ENCODE peak calls at places on chromosomes 5 and 9, in six cellular contexts. Z, O, E, R, C and L are unnamed samples.

GRCh38 chr5:109865636-109866035 is 175.9 kb downstream of the MAN2A1 start:
- DNase-seq in E (no peak), C (peak), Z (no peak), R (no peak), O (no peak), L (peak)

GRCh38 chr9:91813261-91813795 is 136.7 kb downstream of the ROR2 start:
- DNase-seq in C (no peak), R (no peak), E (no peak), O (no peak), Z (no peak), L (no peak)

GRCh38 chr9:106111039-106111740 is 416.8 kb downstream of the TMEM38B start:
- DNase-seq in E (no peak), R (no peak), O (peak), Z (no peak), C (no peak), L (no peak)

GRCh38 chr9:124262596-124263045 is 4.9 kb downstream of the NEK6 start:
- DNase-seq in C (no peak), Z (no peak), O (no peak), R (no peak), E (no peak), L (no peak)

GRCh38 chr5:94288937-94289336 is 329.5 kb downstream of the KIAA0825 start:
- DNase-seq in Z (no peak), R (no peak), O (no peak), C (peak), E (no peak), L (peak)

GRCh38 chr5:56147106-56147505 is 86.0 kb downstream of the ANKRD55 start:
- DNase-seq in C (no peak), Z (no peak), E (no peak), R (no peak), O (no peak), L (no peak)

GRCh38 chr9:112065781-112066606 is 109.1 kb downstream of the SUSD1 start:
- DNase-seq in O (no peak), E (no peak), Z (no peak), R (no peak), C (no peak), L (no peak)

GRCh38 chr9:127877566-127877998 is at the start of gene AK1:
- DNase-seq in O (peak), Z (peak), C (peak), R (no peak), E (no peak), L (no peak)

GRCh38 chr5:58456486-58456885 is 3.4 kb downstream of the PLK2 start:
- DNase-seq in E (no peak), O (no peak), Z (no peak), R (no peak), C (no peak), L (no peak)

GRCh38 chr5:168174376-168174775 is 117.1 kb upstream of the WWC1 start:
- DNase-seq in Z (no peak), C (no peak), E (no peak), O (no peak), R (no peak), L (no peak)

GRCh38 chr9:84107995-84108394 is 127.4 kb downstream of the RMI1 start:
- DNase-seq in Z (no peak), C (no peak), R (no peak), E (no peak), O (no peak), L (no peak)

GRCh38 chr5:113022661-113023060 is 46.1 kb downstream of the DCP2 start:
- DNase-seq in Z (no peak), C (no peak), R (no peak), E (no peak), O (no peak), L (no peak)